ENCODE peak calls at places on chromosome 15, in eight cellular contexts. S, P, Y, D, G, Z, W and L are unnamed samples.

GRCh38 chr15:44537728-44538240 is 837 bp downstream of the EIF3J start:
- DNase-seq in P (no peak), D (no peak), S (no peak), Z (no peak), G (no peak), W (no peak), Y (no peak), L (no peak)

GRCh38 chr15:35450492-35450891 is 95.5 kb downstream of the DPH6 start:
- DNase-seq in Z (no peak), D (no peak), W (no peak), S (no peak), P (no peak), Y (no peak), G (no peak), L (no peak)

GRCh38 chr15:61759639-61760038 is 300.6 kb downstream of the VPS13C start:
- DNase-seq in Y (no peak), G (peak), Z (no peak), W (no peak), P (no peak), S (no peak), D (no peak), L (no peak)

GRCh38 chr15:68376447-68377060 is 55.4 kb downstream of the ITGA11 start:
- DNase-seq in D (no peak), P (peak), G (no peak), S (no peak), W (peak), Y (no peak), Z (peak), L (no peak)

GRCh38 chr15:60363903-60364302 is 33.9 kb downstream of the ANXA2 start:
- DNase-seq in Z (no peak), W (no peak), Y (no peak), D (no peak), G (no peak), P (no peak), S (no peak), L (no peak)

GRCh38 chr15:71448688-71449114 is 333.4 kb downstream of the THSD4 start:
- DNase-seq in Y (no peak), Z (no peak), D (peak), G (peak), P (no peak), S (no peak), W (peak), L (no peak)

GRCh38 chr15:94305133-94305532 is 73.8 kb downstream of the MCTP2 start:
- DNase-seq in S (no peak), P (no peak), G (no peak), W (no peak), D (no peak), Y (no peak), Z (no peak), L (no peak)

GRCh38 chr15:59299919-59300617 is 72.6 kb downstream of the MYO1E start:
- DNase-seq in S (peak), D (peak), Y (peak), Z (no peak), G (peak), P (peak), W (peak), L (peak)

GRCh38 chr15:78434134-78434533 is 3.9 kb upstream of the IREB2 start:
- DNase-seq in P (no peak), D (no peak), S (no peak), W (no peak), Y (no peak), G (no peak), Z (no peak), L (no peak)

GRCh38 chr15:101608182-101608581 is 44.0 kb downstream of the TM2D3 start:
- DNase-seq in S (no peak), G (no peak), P (no peak), W (no peak), Y (no peak), Z (no peak), D (no peak), L (no peak)

GRCh38 chr15:31151301-31152233 is 50.0 kb upstream of the TRPM1 start:
- DNase-seq in P (peak), Z (peak), D (no peak), G (no peak), W (no peak), Y (no peak), S (peak), L (no peak)

GRCh38 chr15:48052871-48053383 is 67.9 kb upstream of the SLC24A5 start:
- DNase-seq in W (no peak), S (no peak), Y (no peak), P (no peak), Z (no peak), G (peak), D (no peak), L (no peak)

GRCh38 chr15:75640483-75641175 is 605 bp upstream of the IMP3 start:
- DNase-seq in Z (no peak), S (peak), Y (no peak), P (no peak), D (no peak), G (peak), W (no peak), L (no peak)

GRCh38 chr15:71999807-72000206 is 118.1 kb downstream of the MYO9A start:
- DNase-seq in D (no peak), Z (no peak), W (no peak), P (no peak), Y (no peak), S (no peak), G (no peak), L (no peak)

GRCh38 chr15:45105586-45105985 is 8.4 kb downstream of the DUOX2 start:
- DNase-seq in Y (no peak), Z (no peak), D (no peak), P (peak), S (no peak), G (no peak), W (no peak), L (no peak)

GRCh38 chr15:89787946-89788345 is 11.8 kb downstream of the MESP2 start:
- DNase-seq in Z (no peak), S (no peak), W (no peak), D (no peak), G (no peak), P (no peak), Y (no peak), L (no peak)

GRCh38 chr15:42152196-42152920 is 4.1 kb downstream of the PLA2G4F start:
- DNase-seq in S (peak), D (no peak), W (peak), Z (no peak), Y (no peak), P (peak), G (no peak), L (no peak)

GRCh38 chr15:60442763-60443162 is 36.2 kb downstream of the ICE2 start:
- DNase-seq in D (no peak), Y (no peak), P (no peak), Z (no peak), S (no peak), G (no peak), W (no peak), L (no peak)

GRCh38 chr15:74443100-74443909 is 9.5 kb upstream of the SEMA7A start:
- DNase-seq in G (peak), S (no peak), Y (no peak), Z (no peak), W (no peak), P (no peak), D (no peak), L (no peak)

GRCh38 chr15:98085003-98085639 is 124.6 kb downstream of the ARRDC4 start:
- DNase-seq in S (peak), D (no peak), G (peak), P (no peak), W (peak), Z (no peak), Y (no peak), L (no peak)

GRCh38 chr15:74977599-74977998 is 17.8 kb upstream of the SCAMP5 start:
- DNase-seq in Y (no peak), G (no peak), W (no peak), D (no peak), Z (no peak), S (no peak), P (no peak), L (no peak)

DNA sequence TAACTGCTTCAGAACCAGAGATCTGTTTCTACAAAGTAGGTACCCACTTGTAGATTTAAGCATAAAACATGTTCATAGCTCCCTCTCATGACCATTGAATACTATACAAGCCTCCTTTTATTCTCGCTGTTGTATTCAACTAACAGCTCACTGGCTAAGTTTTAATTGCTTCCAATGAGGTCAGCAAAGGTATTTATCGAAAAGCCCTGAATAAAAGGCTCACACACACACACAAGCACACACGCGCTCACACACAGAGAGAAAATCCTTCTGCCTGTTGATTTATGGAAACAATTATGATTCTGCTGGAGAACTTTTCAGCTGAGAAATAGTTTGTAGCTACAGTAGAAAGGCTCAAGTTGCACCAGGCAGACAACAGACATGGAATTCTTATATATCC is at the start of gene FGF7:
- DNase-seq in G (no peak), Z (no peak), D (no peak), P (peak), Y (no peak), S (no peak), W (no peak), L (no peak)
- TF ChIP-seq POLR2A in G (no peak), Z (peak), D (peak), P (no peak), Y (no peak), S (no peak), W (no peak), L (no peak)

DNA sequence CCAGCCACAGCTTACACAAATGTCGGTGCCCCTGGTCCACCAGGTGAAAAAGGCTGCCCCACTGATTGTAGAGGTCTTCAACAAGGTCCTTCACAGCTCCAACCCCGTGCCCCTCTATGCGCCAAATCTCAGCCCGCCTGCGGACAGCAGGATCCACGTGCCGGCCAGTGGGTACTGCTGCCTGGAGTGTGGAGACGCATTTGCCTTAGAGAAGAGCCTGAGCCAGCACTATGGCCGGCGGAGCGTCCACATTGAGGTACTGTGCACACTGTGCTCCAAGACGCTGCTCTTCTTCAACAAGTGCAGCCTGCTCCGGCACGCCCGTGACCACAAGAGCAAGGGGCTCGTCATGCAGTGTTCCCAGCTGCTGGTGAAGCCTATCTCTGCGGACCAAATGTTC is 32.9 kb upstream of the ALPK3 start:
- DNase-seq in Y (no peak), P (no peak), S (no peak), W (no peak), D (no peak), Z (no peak), G (no peak), L (no peak)
- TF ChIP-seq POLR2A in Y (no peak), P (no peak), S (no peak), W (no peak), D (no peak), Z (no peak), G (no peak), L (no peak)

GRCh38 chr15:38453971-38454686 is at the start of gene FAM98B:
- DNase-seq in Z (no peak), S (peak), Y (peak), G (peak), D (peak), W (peak), P (peak), L (peak)
- TF ChIP-seq POLR2A in Z (peak), S (peak), Y (peak), G (no peak), D (no peak), W (no peak), P (no peak), L (peak)

DNA sequence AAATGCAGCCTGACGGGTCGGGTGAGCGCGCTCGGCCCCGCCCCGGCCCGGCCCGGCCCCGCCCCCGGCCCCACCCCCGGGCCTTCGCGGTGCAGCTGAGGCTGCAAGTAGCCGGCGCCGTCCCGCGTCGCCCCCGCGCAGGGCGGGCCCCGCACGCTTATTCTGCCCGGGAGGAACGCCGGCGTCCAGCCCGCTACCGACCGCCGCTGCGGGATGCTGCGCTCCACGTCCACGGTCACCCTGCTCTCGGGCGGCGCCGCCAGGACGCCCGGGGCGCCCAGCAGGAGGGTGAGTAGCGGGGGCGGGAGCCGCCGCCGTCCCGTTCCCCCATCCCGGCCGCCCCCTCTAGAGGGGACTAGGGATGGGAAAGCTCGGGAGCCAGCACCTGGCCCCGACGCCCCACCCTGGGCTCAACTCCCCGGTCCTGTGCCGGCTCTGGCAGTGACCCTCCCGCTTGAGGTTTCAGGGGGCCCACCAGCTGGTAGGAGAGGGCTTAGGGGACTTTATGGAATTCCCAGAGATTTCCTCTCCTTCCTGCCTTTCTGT is at the start of gene MYZAP:
- DNase-seq in Y (peak), P (peak), W (peak), Z (no peak), S (peak), G (peak), D (peak), L (peak)
- TF ChIP-seq POLR2A in Y (peak), P (no peak), W (peak), Z (peak), S (no peak), G (no peak), D (no peak), L (no peak)

DNA sequence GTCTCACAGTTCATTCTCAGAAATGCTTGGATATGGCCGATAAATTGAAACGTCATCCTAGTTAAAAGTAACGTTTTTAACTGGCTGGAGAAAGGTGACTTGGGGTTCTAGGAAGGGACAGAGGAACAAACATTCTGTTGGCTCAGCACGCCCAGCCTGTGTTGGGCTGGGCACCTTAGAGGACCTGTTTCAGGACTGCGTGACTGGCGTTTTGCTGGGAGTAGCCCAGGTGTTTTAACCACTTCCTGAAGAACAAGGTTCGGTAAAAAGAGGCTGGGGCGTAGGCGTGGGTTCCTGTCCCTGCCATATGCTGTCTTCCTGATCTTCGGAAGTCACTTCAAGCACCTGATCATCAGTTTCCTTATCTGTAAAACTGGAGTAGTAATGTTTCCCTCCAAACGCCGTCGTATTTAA is 1.1 kb upstream of the TLNRD1 start:
- DNase-seq in P (peak), G (no peak), W (peak), Z (no peak), D (no peak), S (no peak), Y (peak), L (no peak)
- TF ChIP-seq POLR2A in P (no peak), G (no peak), W (no peak), Z (no peak), D (no peak), S (no peak), Y (no peak), L (peak)

GRCh38 chr15:52295421-52295991 is at the start of gene MYO5C:
- DNase-seq in S (peak), Z (no peak), Y (peak), D (peak), P (peak), G (peak), W (peak), L (peak)
- TF ChIP-seq POLR2A in S (peak), Z (no peak), Y (peak), D (peak), P (no peak), G (no peak), W (peak), L (no peak)

GRCh38 chr15:51223771-51224229 is 114.6 kb downstream of the CYP19A1 start:
- DNase-seq in D (peak), P (no peak), Z (no peak), Y (no peak), G (no peak), S (no peak), W (no peak), L (no peak)

GRCh38 chr15:51229907-51230328 is 108.5 kb downstream of the CYP19A1 start:
- DNase-seq in Y (no peak), Z (no peak), P (no peak), D (no peak), S (no peak), W (no peak), G (no peak), L (no peak)

GRCh38 chr15:51224428-51224827 is 114.0 kb downstream of the CYP19A1 start:
- DNase-seq in D (no peak), Z (no peak), P (no peak), S (no peak), G (no peak), W (no peak), Y (no peak), L (no peak)

GRCh38 chr15:51226813-51227212 is 111.6 kb downstream of the CYP19A1 start:
- DNase-seq in Y (no peak), P (no peak), G (no peak), W (no peak), D (no peak), Z (no peak), S (no peak), L (no peak)

DNA sequence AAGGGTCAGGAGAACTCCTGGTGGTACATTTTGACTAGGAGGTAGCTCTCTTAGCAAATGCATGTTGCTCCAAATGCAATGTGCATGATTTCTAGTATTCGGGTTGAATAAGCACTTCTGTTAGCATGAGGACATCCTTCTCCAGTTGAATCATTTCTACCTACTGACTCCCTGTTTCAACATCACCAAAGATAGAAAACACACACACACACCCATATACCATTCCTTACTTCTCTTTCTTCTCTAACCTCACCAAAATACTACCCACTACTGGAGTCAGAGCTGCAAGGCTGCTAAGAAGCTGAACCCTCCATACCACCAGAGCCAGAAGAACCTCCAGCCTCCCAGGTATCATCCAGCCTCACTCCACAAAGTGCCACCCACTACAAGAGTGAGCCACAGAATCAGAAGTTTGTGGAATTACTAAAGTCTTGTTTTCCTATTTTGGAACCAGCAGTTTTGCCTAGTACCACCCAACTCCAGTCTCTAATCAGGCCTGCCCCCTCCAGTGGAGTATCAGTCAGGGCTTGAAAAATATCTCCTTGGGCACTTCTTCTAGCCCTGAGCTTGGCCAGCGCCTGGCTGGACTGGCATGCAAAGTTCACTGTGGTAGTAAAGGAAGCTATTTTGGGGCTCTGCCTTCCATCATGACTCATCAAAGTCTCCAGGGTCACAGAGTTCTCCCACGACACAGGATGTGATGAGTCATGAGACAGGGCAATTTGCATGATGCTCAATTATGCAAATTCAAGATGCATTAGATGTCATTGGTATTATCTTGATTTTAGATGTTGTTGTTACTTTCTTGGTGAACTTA is 110.2 kb downstream of the CYP19A1 start:
- DNase-seq in Z (no peak), G (no peak), Y (peak), S (no peak), W (no peak), D (no peak), P (no peak), L (peak)
- TF ChIP-seq POLR2A in Z (no peak), G (no peak), Y (no peak), S (no peak), W (no peak), D (no peak), P (no peak), L (no peak)